ENCODE peak calls at places on chromosomes 12 and 14, in four cellular contexts. One of them, this sample, is unnamed.

GRCh38 chr12:22684526-22685118 is 59.7 kb downstream of the ETNK1 start:
- DNase-seq in HepG2: peak
- DNase-seq in H1: no peak
- DNase-seq in GM12878: peak
- DNase-seq in this sample: peak

GRCh38 chr12:22539055-22539454 is 5.3 kb downstream of the C2CD5 start:
- DNase-seq in GM12878: no peak
- DNase-seq in HepG2: no peak
- DNase-seq in H1: no peak
- DNase-seq in this sample: no peak

GRCh38 chr14:76720382-76720813 is 40.9 kb upstream of the VASH1 start:
- DNase-seq in H1: no peak
- DNase-seq in HepG2: peak
- DNase-seq in GM12878: peak
- DNase-seq in this sample: peak

GRCh38 chr12:6205761-6206160 is 5.6 kb downstream of the CD9 start:
- DNase-seq in GM12878: no peak
- DNase-seq in H1: no peak
- DNase-seq in HepG2: no peak
- DNase-seq in this sample: no peak

GRCh38 chr12:126286203-126286602 is 1221.0 kb downstream of the AACS start:
- DNase-seq in GM12878: no peak
- DNase-seq in H1: no peak
- DNase-seq in HepG2: no peak
- DNase-seq in this sample: no peak

GRCh38 chr14:99508896-99509629 is 27.9 kb downstream of the CCNK start:
- DNase-seq in GM12878: no peak
- DNase-seq in H1: no peak
- DNase-seq in HepG2: no peak
- DNase-seq in this sample: no peak

GRCh38 chr14:106187176-106187670 is 660.8 kb downstream of the TMEM121 start:
- DNase-seq in GM12878: no peak
- DNase-seq in HepG2: no peak
- DNase-seq in H1: no peak
- DNase-seq in this sample: no peak

GRCh38 chr12:57236224-57236924 is 6.9 kb downstream of the SHMT2 start:
- DNase-seq in HepG2: no peak
- DNase-seq in GM12878: no peak
- DNase-seq in H1: no peak
- DNase-seq in this sample: no peak

GRCh38 chr12:109523071-109523470 is 45.6 kb downstream of the UBE3B start:
- DNase-seq in H1: no peak
- DNase-seq in HepG2: no peak
- DNase-seq in GM12878: no peak
- DNase-seq in this sample: no peak

GRCh38 chr12:45575823-45576448 is 153.6 kb upstream of the ARID2 start:
- DNase-seq in H1: no peak
- DNase-seq in HepG2: no peak
- DNase-seq in GM12878: peak
- DNase-seq in this sample: no peak

GRCh38 chr14:77190977-77191376 is 9.4 kb downstream of the TMEM63C start:
- DNase-seq in H1: no peak
- DNase-seq in GM12878: no peak
- DNase-seq in HepG2: no peak
- DNase-seq in this sample: no peak

GRCh38 chr12:53219116-53219955 is 12.3 kb upstream of the ITGB7 start:
- DNase-seq in HepG2: no peak
- DNase-seq in GM12878: no peak
- DNase-seq in H1: no peak
- DNase-seq in this sample: no peak

DNA sequence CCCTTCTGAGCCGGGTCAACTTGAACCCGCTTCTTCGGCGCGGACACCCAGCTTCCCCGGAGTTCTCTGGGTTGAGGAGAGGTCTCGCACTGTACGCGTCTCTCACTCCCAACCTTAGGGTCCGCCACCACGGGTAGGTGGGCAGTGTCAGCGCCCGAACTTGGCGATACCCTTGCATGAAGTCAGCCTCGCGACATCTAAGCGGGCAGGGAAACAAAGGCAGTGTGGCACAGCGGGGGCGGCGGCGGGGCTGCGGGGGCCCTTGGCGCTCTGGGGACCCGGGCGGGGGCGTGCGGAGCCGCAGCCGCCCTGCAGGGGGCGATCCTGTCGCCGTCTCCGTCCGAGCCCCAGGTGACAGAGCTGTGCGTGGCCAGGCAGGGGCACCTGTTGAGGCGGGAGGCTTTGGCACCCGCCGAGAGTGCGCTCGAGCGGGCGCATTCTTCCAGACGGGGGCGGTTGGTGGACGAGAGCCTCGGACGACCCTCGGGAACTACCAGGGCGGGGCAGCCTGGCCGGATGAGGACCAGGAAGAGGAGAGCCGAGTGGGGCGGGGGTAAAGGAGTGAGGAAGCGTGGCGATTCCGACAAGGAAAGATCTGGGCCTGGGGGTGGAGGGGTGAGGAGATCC is 1.1 kb downstream of the GALNT16 start:
- DNase-seq in HepG2: no peak
- DNase-seq in GM12878: no peak
- DNase-seq in H1: no peak
- DNase-seq in this sample: no peak
- TF ChIP-seq SUZ12 in HepG2: no peak
- TF ChIP-seq SUZ12 in GM12878: no peak
- TF ChIP-seq SUZ12 in H1: peak
- TF ChIP-seq SUZ12 in this sample: no peak

GRCh38 chr12:22530-23201 is 43.9 kb upstream of the IQSEC3 start:
- DNase-seq in HepG2: no peak
- DNase-seq in GM12878: no peak
- DNase-seq in H1: no peak
- DNase-seq in this sample: no peak
- TF ChIP-seq YY1 in HepG2: no peak
- TF ChIP-seq YY1 in GM12878: no peak
- TF ChIP-seq YY1 in H1: no peak
- TF ChIP-seq YY1 in this sample: no peak

DNA sequence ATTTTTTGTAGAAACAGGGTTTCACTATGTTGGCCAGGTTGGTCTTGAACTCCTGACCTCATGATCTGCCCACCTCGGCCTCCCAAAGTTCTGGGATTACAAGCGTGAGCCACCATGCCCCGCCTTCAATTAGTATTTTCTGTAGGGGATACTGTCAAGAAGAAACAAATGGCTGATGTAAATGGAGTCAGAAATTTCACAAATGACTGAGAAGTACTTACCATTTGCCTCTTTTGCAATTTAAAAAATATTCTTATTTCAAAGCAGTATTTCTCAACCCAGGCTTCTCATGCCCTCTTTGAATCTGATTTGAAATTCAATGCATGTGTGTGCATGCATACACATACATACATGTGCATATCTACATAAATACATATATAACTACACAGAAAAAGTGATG is 4.3 kb downstream of the PSMA6 start:
- DNase-seq in GM12878: no peak
- DNase-seq in HepG2: no peak
- DNase-seq in H1: no peak
- DNase-seq in this sample: no peak
- H3K9ac ChIP-seq in GM12878: no peak
- H3K9ac ChIP-seq in HepG2: no peak
- H3K9ac ChIP-seq in H1: no peak
- H3K9ac ChIP-seq in this sample: no peak

GRCh38 chr12:121333747-121334146 is 18.5 kb downstream of the ANAPC5 start:
- DNase-seq in H1: no peak
- DNase-seq in GM12878: no peak
- DNase-seq in HepG2: no peak
- DNase-seq in this sample: no peak

GRCh38 chr12:121334513-121335343 is 17.5 kb downstream of the ANAPC5 start:
- DNase-seq in H1: no peak
- DNase-seq in HepG2: peak
- DNase-seq in GM12878: peak
- DNase-seq in this sample: peak

GRCh38 chr12:121337416-121337815 is 14.8 kb downstream of the ANAPC5 start:
- DNase-seq in HepG2: no peak
- DNase-seq in GM12878: no peak
- DNase-seq in H1: no peak
- DNase-seq in this sample: no peak
- TF ChIP-seq SUZ12 in HepG2: no peak
- TF ChIP-seq SUZ12 in GM12878: no peak
- TF ChIP-seq SUZ12 in H1: no peak
- TF ChIP-seq SUZ12 in this sample: no peak

DNA sequence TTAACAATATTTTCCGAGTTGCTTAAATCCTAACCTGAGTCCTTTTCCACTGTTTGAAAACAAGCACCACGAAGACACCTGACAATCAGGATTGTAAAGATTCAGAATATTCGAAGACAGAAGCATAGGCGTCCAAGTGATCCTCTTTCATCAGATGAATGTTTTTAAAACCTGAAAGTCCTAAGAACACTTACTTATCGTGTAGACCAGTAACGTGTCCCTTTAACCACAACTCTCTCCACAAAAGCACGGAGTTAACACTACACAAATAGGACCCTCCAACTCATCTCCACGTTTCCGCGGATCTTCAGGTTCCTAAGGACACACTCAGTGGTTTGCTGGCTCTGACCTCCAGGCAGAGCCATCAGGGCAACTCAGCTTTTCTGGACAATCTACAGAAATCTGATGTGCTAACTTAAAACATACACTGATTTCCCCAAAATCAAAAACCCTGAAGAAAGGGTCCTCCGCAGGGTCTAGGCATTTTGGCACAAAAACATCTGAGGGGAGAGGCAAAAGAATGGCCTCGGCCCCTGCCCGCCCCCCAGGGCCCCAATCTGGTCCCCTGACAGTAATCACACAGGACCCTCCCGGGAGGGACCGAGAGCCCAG is 1.1 kb downstream of the DICER1 start:
- DNase-seq in HepG2: no peak
- DNase-seq in H1: no peak
- DNase-seq in GM12878: no peak
- DNase-seq in this sample: no peak
- TF ChIP-seq YY1 in HepG2: no peak
- TF ChIP-seq YY1 in H1: no peak
- TF ChIP-seq YY1 in GM12878: no peak
- TF ChIP-seq YY1 in this sample: no peak

DNA sequence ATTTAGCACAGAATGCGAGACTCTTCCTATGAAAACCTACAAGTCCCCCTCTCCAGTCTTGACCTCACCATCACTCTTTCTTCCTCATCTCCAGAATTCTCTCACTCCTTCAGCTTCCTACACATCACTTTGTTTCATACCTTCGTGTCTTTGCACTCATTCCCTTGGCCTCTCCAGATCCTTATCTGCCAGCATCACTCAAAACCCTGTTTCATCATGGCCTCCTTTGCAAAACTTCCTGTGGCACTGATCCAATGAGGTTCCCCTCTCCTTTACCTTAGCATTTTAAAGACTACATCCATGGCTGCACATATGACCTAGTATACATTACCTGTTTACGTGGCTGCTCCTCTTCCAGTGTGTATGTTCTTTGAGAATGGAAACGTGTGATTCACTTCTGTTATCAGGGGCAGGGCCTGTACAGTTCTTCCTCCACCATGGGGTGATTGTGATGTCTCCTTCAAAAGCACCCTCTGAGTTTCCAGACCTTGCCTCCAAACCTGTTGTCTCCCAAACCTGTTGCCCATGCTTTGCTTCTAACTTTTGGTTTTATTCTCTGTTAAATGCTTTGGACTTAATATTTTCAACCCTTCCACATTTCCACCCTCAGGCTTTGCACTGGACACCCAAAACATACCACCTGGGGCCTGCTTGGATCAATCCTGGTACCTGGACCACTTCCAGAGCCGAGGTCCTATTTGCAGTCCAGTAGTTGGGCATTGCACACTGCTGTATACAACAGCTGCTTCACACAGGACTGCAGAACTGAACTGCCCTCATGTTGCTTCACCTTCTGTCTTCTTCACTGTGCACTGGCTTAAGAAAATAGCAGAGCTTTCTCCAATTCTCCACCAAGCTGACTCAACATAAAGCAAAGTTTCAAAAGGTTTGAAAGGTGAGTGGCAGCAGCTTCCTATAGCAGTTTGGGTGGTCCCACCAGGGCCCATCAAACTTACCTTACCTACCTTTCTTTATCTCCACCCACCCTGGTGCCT is 131.7 kb downstream of the LLPH start:
- DNase-seq in HepG2: no peak
- DNase-seq in GM12878: no peak
- DNase-seq in H1: no peak
- DNase-seq in this sample: no peak
- H3K9ac ChIP-seq in HepG2: no peak
- H3K9ac ChIP-seq in GM12878: no peak
- H3K9ac ChIP-seq in H1: no peak
- H3K9ac ChIP-seq in this sample: no peak

DNA sequence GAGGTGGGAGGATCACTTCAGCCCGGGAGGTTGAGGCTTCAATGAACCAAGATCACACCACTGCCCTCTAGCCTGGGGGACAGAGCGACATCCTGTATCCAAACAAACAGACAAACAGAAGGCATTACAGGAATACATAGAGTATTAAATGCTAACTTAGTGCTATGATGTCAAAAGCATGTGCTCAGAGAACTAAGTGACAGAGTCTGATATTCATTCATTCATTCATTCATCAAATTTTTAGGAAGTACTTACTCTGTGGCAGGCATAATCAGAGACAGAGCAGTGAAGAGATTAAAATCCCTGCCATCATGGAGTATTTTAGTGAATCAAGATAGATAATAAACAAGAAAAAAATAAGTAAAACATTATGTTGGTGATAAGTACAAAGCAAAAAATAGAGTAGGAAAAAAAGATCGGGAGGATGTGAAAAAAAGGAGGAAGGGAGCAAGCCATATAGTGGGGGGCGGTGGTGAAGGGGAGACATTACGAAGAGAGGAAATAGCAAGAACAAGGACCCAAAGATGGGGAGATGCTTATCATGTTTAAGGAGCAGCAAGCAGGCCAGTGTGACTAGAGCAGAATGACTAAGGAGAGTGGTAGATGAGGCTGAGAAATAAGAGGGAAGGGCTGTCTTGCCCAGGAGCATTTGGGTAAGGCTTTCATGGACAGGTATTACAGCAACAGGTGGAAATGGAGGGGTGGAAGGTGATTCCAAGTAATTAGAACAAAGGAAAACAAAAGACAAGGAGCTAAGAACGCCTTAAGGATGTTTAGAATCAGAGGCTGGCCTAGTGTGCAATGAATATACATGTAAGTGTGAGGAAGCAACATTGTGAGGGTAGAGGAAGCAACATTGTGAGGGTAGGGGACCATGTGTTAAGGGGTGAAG is 2.8 kb downstream of the MAP4K5 start:
- DNase-seq in H1: no peak
- DNase-seq in HepG2: no peak
- DNase-seq in GM12878: no peak
- DNase-seq in this sample: no peak
- TF ChIP-seq SUZ12 in H1: no peak
- TF ChIP-seq SUZ12 in HepG2: no peak
- TF ChIP-seq SUZ12 in GM12878: no peak
- TF ChIP-seq SUZ12 in this sample: no peak

DNA sequence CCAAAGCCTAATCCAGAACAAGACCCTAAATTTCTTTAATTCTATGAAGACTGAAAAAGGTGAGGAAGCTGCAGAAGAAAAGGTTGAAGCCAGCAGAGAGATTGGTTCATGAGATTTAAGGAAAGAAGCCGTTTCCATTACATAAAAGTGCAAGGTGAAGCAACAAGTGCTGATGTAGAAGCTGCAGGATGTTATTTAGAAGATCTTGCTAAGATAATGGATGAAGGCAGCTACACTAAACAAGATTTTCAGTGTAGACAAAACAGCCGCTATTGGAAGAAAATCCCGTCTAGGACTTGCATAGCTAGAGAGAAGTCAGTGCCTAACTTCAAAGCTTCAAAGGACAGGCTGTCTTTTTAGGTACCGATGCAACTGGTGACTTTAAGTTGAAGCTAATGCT is 65.4 kb upstream of the AMIGO2 start:
- DNase-seq in GM12878: no peak
- DNase-seq in H1: no peak
- DNase-seq in HepG2: no peak
- DNase-seq in this sample: no peak
- TF ChIP-seq YY1 in GM12878: no peak
- TF ChIP-seq YY1 in H1: no peak
- TF ChIP-seq YY1 in HepG2: no peak
- TF ChIP-seq YY1 in this sample: no peak